ENCODE peak calls at places on chromosomes 13 and 19, in six cellular contexts. E is K562, X is substantia nigra, B is choroid plexus epithelial cell, Y is AG04450, I is H4. V is an unnamed sample.
A peak's percentile ranks its signal among the peaks of the same experiment; 100 is the strongest.

GRCh38 chr13:27405521-27406134 is 18.8 kb upstream of the GTF3A start:
- DNase-seq in E (no peak), X (no peak), B (no peak), Y (no peak), I (no peak), V (no peak)

GRCh38 chr13:83019986-83020385 is 862.3 kb downstream of the SLITRK1 start:
- DNase-seq in E (no peak), X (no peak), B (no peak), Y (no peak), I (no peak), V (no peak)

GRCh38 chr13:97629601-97630272 is 195.8 kb downstream of the RAP2A start:
- DNase-seq in E (no peak), X (no peak), B (no peak), Y (no peak), I (no peak), V (no peak)

GRCh38 chr19:12364391-12365093 is 941 bp downstream of the ZNF442 start:
- DNase-seq in E (peak; percentile 25), X (peak; percentile 10), B (peak; percentile 30), Y (no peak), I (no peak), V (peak; percentile 10)

GRCh38 chr19:50258918-50259372 is 55.5 kb downstream of the MYH14 start:
- DNase-seq in E (peak; percentile 65), X (no peak), B (no peak), Y (no peak), I (no peak), V (peak; percentile 70)

GRCh38 chr19:29770653-29771052 is 41.1 kb upstream of the CCNE1 start:
- DNase-seq in E (no peak), X (no peak), B (no peak), Y (no peak), I (no peak), V (no peak)

GRCh38 chr19:607301-608154 is 17.8 kb downstream of the HCN2 start:
- DNase-seq in E (no peak), X (peak; percentile 47), B (no peak), Y (no peak), I (no peak), V (no peak)

GRCh38 chr13:111033172-111034133 is 81.7 kb upstream of the ARHGEF7 start:
- DNase-seq in E (no peak), X (no peak), B (no peak), Y (no peak), I (no peak), V (no peak)

GRCh38 chr19:52286256-52286655 is 10.7 kb upstream of the ZNF480 start:
- DNase-seq in E (no peak), X (no peak), B (no peak), Y (no peak), I (no peak), V (no peak)

GRCh38 chr13:59409211-59409610 is 754.5 kb downstream of the DIAPH3 start:
- DNase-seq in E (no peak), X (peak; percentile 10), B (peak; percentile 65), Y (peak; percentile 32), I (peak; percentile 27), V (no peak)